ENCODE peak calls at places on chromosomes 12 and 14, in six cellular contexts. Z is adipocyte, U is keratinocyte, W is A549, K is tibial artery, N is upper lobe of right lung. T is an unnamed sample.

GRCh38 chr12:9634177-9634803 is 26.6 kb upstream of the KLRB1 start:
- DNase-seq in K (no peak), N (no peak), Z (peak; percentile 81), U (no peak), W (peak; percentile 49), T (no peak)

GRCh38 chr12:107396991-107397390 is 288.6 kb upstream of the PWP1 start:
- DNase-seq in W (peak; percentile 87), U (no peak), Z (no peak), K (no peak), N (no peak), T (no peak)

GRCh38 chr14:99320105-99320572 is 48.1 kb upstream of the BCL11B start:
- DNase-seq in U (no peak), W (peak; percentile 71), K (no peak), N (peak; percentile 79), Z (peak; percentile 19), T (no peak)

GRCh38 chr12:48060474-48060873 is 45.4 kb downstream of the SENP1 start:
- DNase-seq in Z (no peak), U (no peak), W (no peak), K (no peak), N (no peak), T (no peak)

GRCh38 chr14:105180598-105181528 is at the start of gene NUDT14:
- DNase-seq in W (peak; percentile 69), Z (peak; percentile 77), U (no peak), K (no peak), N (peak; percentile 94), T (peak; percentile 50)

GRCh38 chr12:67070307-67070600 is 198.9 kb upstream of the CAND1 start:
- DNase-seq in W (no peak), U (no peak), K (no peak), N (no peak), Z (no peak), T (no peak)

GRCh38 chr12:22986997-22987396 is 362.0 kb downstream of the ETNK1 start:
- DNase-seq in Z (no peak), K (no peak), N (no peak), U (peak; percentile 9), W (no peak), T (no peak)

GRCh38 chr14:76720382-76720813 is 40.9 kb upstream of the VASH1 start:
- DNase-seq in K (peak; percentile 75), Z (no peak), N (peak; percentile 70), W (no peak), U (no peak), T (peak; percentile 90)

GRCh38 chr14:89308232-89308959 is 108.6 kb downstream of the FOXN3 start:
- DNase-seq in Z (peak; percentile 17), K (no peak), U (no peak), W (no peak), N (no peak), T (no peak)

GRCh38 chr14:51357250-51357649 is 117.2 kb downstream of the TMX1 start:
- DNase-seq in U (no peak), W (no peak), K (no peak), Z (no peak), N (no peak), T (no peak)

GRCh38 chr12:119301367-119301766 is 33.2 kb upstream of the CCDC60 start:
- DNase-seq in U (no peak), W (no peak), N (no peak), K (no peak), Z (no peak), T (no peak)

GRCh38 chr12:111766608-111767361 is at the start of gene ALDH2:
- DNase-seq in W (peak; percentile 57), N (peak; percentile 92), K (peak; percentile 91), U (no peak), Z (peak; percentile 81), T (peak; percentile 84)

GRCh38 chr14:49212721-49213120 is 373.5 kb downstream of the RPS29 start:
- DNase-seq in W (no peak), Z (no peak), N (no peak), U (no peak), K (no peak), T (no peak)

GRCh38 chr12:110249716-110250225 is 31.3 kb upstream of the ATP2A2 start:
- DNase-seq in W (peak; percentile 66), U (no peak), N (no peak), Z (no peak), K (peak; percentile 81), T (peak; percentile 53)

GRCh38 chr14:57692671-57693070 is 173.2 kb downstream of the SLC35F4 start:
- DNase-seq in W (peak; percentile 65), N (no peak), K (no peak), U (peak; percentile 30), Z (peak; percentile 63), T (no peak)

GRCh38 chr12:64186789-64187188 is 35.3 kb downstream of the KICS2 start:
- DNase-seq in N (no peak), K (no peak), W (peak; percentile 53), U (no peak), Z (peak; percentile 36), T (no peak)

GRCh38 chr12:116534341-116535121 is 24.6 kb upstream of the MAP1LC3B2 start:
- DNase-seq in W (no peak), K (no peak), Z (no peak), U (no peak), N (no peak), T (no peak)

GRCh38 chr12:63826002-63826585 is 18.4 kb upstream of the SRGAP1 start:
- DNase-seq in U (no peak), K (no peak), N (no peak), Z (peak; percentile 89), W (peak; percentile 81), T (no peak)

GRCh38 chr12:93612719-93613228 is 40.3 kb downstream of the SOCS2 start:
- DNase-seq in Z (no peak), N (no peak), U (no peak), W (no peak), K (no peak), T (no peak)

GRCh38 chr12:84329933-84330332 is 582.7 kb downstream of the SLC6A15 start:
- DNase-seq in W (no peak), K (no peak), Z (no peak), N (no peak), U (no peak), T (no peak)

GRCh38 chr14:94081386-94081820 is 293 bp downstream of the IFI27L1 start:
- DNase-seq in Z (peak; percentile 38), W (no peak), U (no peak), N (no peak), K (no peak), T (no peak)

GRCh38 chr12:65259501-65259900 is 19.0 kb upstream of the MSRB3 start:
- DNase-seq in K (no peak), U (no peak), W (no peak), N (no peak), Z (no peak), T (no peak)

GRCh38 chr12:104462931-104463339 is 6.2 kb downstream of the CHST11 start:
- DNase-seq in N (no peak), U (no peak), K (no peak), Z (peak; percentile 7), W (no peak), T (no peak)

GRCh38 chr12:62103736-62104135 is 156.5 kb upstream of the USP15 start:
- DNase-seq in Z (no peak), K (no peak), U (no peak), W (no peak), N (no peak), T (no peak)

GRCh38 chr14:102554835-102555819 is 37.3 kb upstream of the RCOR1 start:
- DNase-seq in Z (peak; percentile 69), K (no peak), W (no peak), N (peak; percentile 86), U (no peak), T (peak; percentile 47)

GRCh38 chr12:132949936-132950837 is 5.9 kb downstream of the ZNF605 start:
- DNase-seq in W (no peak), Z (no peak), K (peak; percentile 32), U (no peak), N (no peak), T (no peak)

GRCh38 chr12:132946507-132946820 is 9.6 kb downstream of the ZNF605 start:
- DNase-seq in Z (no peak), K (no peak), U (no peak), N (no peak), W (no peak), T (no peak)

GRCh38 chr12:132942611-132943010 is 13.5 kb downstream of the ZNF605 start:
- DNase-seq in N (no peak), K (peak; percentile 51), U (no peak), Z (no peak), W (no peak), T (no peak)

GRCh38 chr12:132948146-132949066 is 7.7 kb downstream of the ZNF605 start:
- DNase-seq in N (no peak), K (peak; percentile 40), U (no peak), W (no peak), Z (no peak), T (no peak)

GRCh38 chr12:132945806-132946506 is 10.2 kb downstream of the ZNF605 start:
- DNase-seq in K (no peak), U (no peak), Z (no peak), N (no peak), W (no peak), T (no peak)
- H3K9me3 ChIP-seq in K (peaks cover 94% of the 10 kb centered on the region), U (peaks cover 34% of the 10 kb centered on the region), Z (peaks cover 98% of the 10 kb centered on the region), N (peaks cover 69% of the 10 kb centered on the region), W (peaks cover 96% of the 10 kb centered on the region), T (no peaks in the 10 kb centered on the region)

DNA sequence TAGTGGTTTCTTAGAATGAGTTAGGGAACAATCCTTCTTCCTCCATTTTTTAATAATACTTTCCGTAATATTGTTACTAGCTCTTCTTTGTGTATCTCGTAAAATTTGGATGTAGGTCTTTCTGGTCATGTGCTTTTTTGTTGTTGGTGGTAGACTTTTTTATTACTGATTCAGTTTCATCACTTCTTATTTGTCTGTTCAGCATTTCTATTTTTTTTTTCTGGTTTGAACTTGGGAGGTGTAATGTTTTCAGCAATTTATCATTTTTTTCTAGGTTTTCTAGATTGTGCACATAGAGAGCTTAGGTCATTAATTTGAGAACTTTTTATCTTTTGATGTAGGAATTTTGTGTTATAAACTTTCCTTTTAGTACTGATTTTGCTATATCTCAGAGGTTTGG is 1299.9 kb downstream of the FSCB start:
- DNase-seq in Z (no peak), U (no peak), K (no peak), W (no peak), N (no peak), T (no peak)
- H3K9me3 ChIP-seq in Z (no peaks in the 10 kb centered on the region), U (no peaks in the 10 kb centered on the region), K (no peaks in the 10 kb centered on the region), W (no peaks in the 10 kb centered on the region), N (no peaks in the 10 kb centered on the region), T (no peaks in the 10 kb centered on the region)

GRCh38 chr14:23697689-23698088 is 61.5 kb downstream of the DHRS2 start:
- DNase-seq in K (no peak), N (no peak), Z (no peak), U (no peak), W (no peak), T (no peak)

GRCh38 chr14:23707415-23707814 is 71.3 kb downstream of the DHRS2 start:
- DNase-seq in U (no peak), W (no peak), K (no peak), N (no peak), Z (no peak), T (no peak)

GRCh38 chr14:23704890-23705289 is 68.7 kb downstream of the DHRS2 start:
- DNase-seq in U (no peak), K (no peak), W (peak; percentile 30), N (no peak), Z (no peak), T (no peak)

GRCh38 chr14:23708343-23708742 is 72.2 kb downstream of the DHRS2 start:
- DNase-seq in U (no peak), K (no peak), W (no peak), N (no peak), Z (no peak), T (no peak)

GRCh38 chr14:23703027-23703426 is 66.9 kb downstream of the DHRS2 start:
- DNase-seq in W (no peak), Z (no peak), N (no peak), U (no peak), K (no peak), T (no peak)
- H3K9me3 ChIP-seq in W (peaks cover 38% of the 10 kb centered on the region), Z (peaks cover 35% of the 10 kb centered on the region), N (peaks cover 10% of the 10 kb centered on the region), U (peaks cover 5% of the 10 kb centered on the region), K (no peaks in the 10 kb centered on the region), T (no peaks in the 10 kb centered on the region)

GRCh38 chr14:98167253-98167652 is 1104.7 kb downstream of the BCL11B start:
- DNase-seq in Z (no peak), N (no peak), U (no peak), W (no peak), K (no peak), T (no peak)
- H3K9me3 ChIP-seq in Z (peaks cover 2% of the 10 kb centered on the region), N (no peaks in the 10 kb centered on the region), U (no peaks in the 10 kb centered on the region), W (no peaks in the 10 kb centered on the region), K (no peaks in the 10 kb centered on the region), T (no peaks in the 10 kb centered on the region)

T was measured in heart right ventricle.